ENCODE peak calls at places on chromosomes 3 and 15, in seven cellular contexts. E, G, P, L, Q, X and Y are unnamed samples.

GRCh38 chr15:70447927-70448698 is 315.2 kb downstream of the UACA start:
- DNase-seq in E (peak; percentile 61), G (no peak), X (no peak), L (no peak), Q (no peak), P (peak; percentile 70), Y (peak; percentile 34)

GRCh38 chr3:132347095-132347494 is 29.9 kb downstream of the ACP3 start:
- DNase-seq in P (no peak), X (peak; percentile 77), G (no peak), E (no peak), Q (no peak), L (peak; percentile 73), Y (no peak)

GRCh38 chr3:111151438-111151837 is 79.8 kb downstream of the NECTIN3 start:
- DNase-seq in G (no peak), Q (no peak), L (peak; percentile 70), X (peak; percentile 75), P (no peak), E (no peak), Y (no peak)

GRCh38 chr3:33658971-33659848 is 58.8 kb downstream of the CLASP2 start:
- DNase-seq in X (peak; percentile 58), G (peak; percentile 76), P (peak; percentile 58), Q (peak; percentile 60), E (no peak), L (peak; percentile 65), Y (peak; percentile 39)

GRCh38 chr15:64618569-64618968 is 156.8 kb downstream of the RBPMS2 start:
- DNase-seq in G (no peak), Q (no peak), L (no peak), X (no peak), P (no peak), E (no peak), Y (no peak)

GRCh38 chr3:195224156-195224979 is 46.6 kb downstream of the XXYLT1 start:
- DNase-seq in E (no peak), G (no peak), L (no peak), Q (no peak), X (no peak), P (no peak), Y (peak; percentile 5)

GRCh38 chr15:64532921-64533320 is 72.5 kb downstream of the ZNF609 start:
- DNase-seq in L (no peak), G (no peak), X (no peak), Q (no peak), E (no peak), P (no peak), Y (no peak)

GRCh38 chr3:65497846-65498245 is 540.9 kb downstream of the MAGI1 start:
- DNase-seq in Q (no peak), X (no peak), L (no peak), P (no peak), G (no peak), E (no peak), Y (no peak)

GRCh38 chr15:74816624-74817369 is 4.2 kb downstream of the LMAN1L start:
- DNase-seq in G (no peak), E (no peak), Q (no peak), L (no peak), P (no peak), X (no peak), Y (no peak)

GRCh38 chr3:111539351-111540331 is 2.4 kb upstream of the CD96 start:
- DNase-seq in E (no peak), P (peak; percentile 66), X (peak; percentile 47), Q (peak; percentile 28), G (peak; percentile 72), L (peak; percentile 55), Y (peak; percentile 45)

GRCh38 chr3:42450567-42450966 is 40.2 kb upstream of the LYZL4 start:
- DNase-seq in G (no peak), E (no peak), P (no peak), L (no peak), Q (no peak), X (no peak), Y (no peak)

GRCh38 chr15:55800216-55800615 is 57.3 kb upstream of the PRTG start:
- DNase-seq in X (no peak), G (no peak), Q (no peak), E (no peak), P (no peak), L (no peak), Y (no peak)

GRCh38 chr15:23483821-23484299 is 36.8 kb upstream of the GOLGA6L2 start:
- DNase-seq in Q (no peak), G (no peak), L (no peak), E (no peak), X (no peak), P (no peak), Y (no peak)

GRCh38 chr3:86865506-86865905 is 125.4 kb downstream of the VGLL3 start:
- DNase-seq in L (no peak), G (no peak), Q (no peak), X (peak; percentile 58), P (no peak), E (no peak), Y (no peak)

GRCh38 chr3:15207836-15208504 is 1.9 kb downstream of the CAPN7 start:
- DNase-seq in G (no peak), L (no peak), Q (no peak), X (peak; percentile 19), E (no peak), P (no peak), Y (no peak)

GRCh38 chr3:108546692-108547091 is 36.3 kb upstream of the MYH15 start:
- DNase-seq in Q (no peak), X (no peak), L (no peak), E (no peak), P (no peak), G (no peak), Y (no peak)

GRCh38 chr3:94862703-94863102 is 799.8 kb downstream of the NSUN3 start:
- DNase-seq in X (peak; percentile 0), G (no peak), E (no peak), L (no peak), P (no peak), Q (peak; percentile 12), Y (no peak)

GRCh38 chr3:108131105-108131794 is 40.4 kb upstream of the CD47 start:
- DNase-seq in G (no peak), E (no peak), Q (no peak), P (no peak), X (peak; percentile 89), L (peak; percentile 96), Y (no peak)

DNA sequence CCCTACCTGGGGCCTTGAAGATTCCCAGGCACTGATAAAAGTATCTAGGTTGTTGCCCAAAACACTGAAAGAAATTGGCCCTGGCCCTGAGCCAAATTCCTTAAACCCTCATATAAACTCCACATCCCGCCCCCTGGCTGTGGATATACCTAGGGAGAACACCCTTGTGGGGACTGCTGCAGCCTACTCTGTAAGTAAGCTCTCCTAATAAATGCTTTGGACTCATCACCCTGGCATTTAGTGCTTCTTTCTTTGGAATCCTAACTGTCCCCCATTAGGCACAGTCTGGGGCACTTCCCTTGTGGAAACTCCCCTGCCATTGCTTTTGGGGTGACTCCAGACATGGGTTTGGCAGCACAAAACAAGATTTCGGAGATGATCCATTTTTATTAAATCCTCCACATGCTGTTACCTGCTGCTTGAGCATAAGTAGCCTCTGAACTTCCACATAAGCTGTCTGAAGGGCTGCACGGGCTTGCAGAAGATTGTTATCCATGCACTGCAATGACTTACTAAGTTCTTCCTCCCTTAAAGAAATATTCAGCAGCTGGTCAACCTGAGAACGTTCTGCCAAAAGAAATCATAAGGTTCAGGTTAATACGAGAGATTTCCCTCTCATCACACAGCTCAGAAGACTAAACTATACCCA is 46.4 kb downstream of the ZNF106 start:
- DNase-seq in Q (no peak), X (no peak), L (peak; percentile 75), G (no peak), P (no peak), E (no peak), Y (no peak)
- TF ChIP-seq CTCF in Q (no peak), X (no peak), L (no peak), G (no peak), P (no peak), E (no peak), Y (no peak)

GRCh38 chr3:37773925-37774324 is 87.8 kb upstream of the CTDSPL start:
- DNase-seq in X (no peak), Q (no peak), P (no peak), L (no peak), G (no peak), E (no peak), Y (no peak)

GRCh38 chr3:37772773-37773291 is 88.8 kb upstream of the CTDSPL start:
- DNase-seq in E (no peak), P (no peak), Q (no peak), L (no peak), X (no peak), G (no peak), Y (no peak)

GRCh38 chr3:37770938-37771918 is 90.5 kb upstream of the CTDSPL start:
- DNase-seq in P (no peak), L (no peak), Q (no peak), X (no peak), E (no peak), G (peak; percentile 59), Y (no peak)

GRCh38 chr3:37770336-37770735 is 91.3 kb upstream of the CTDSPL start:
- DNase-seq in G (no peak), P (no peak), E (no peak), X (no peak), Q (no peak), L (no peak), Y (no peak)

GRCh38 chr3:37773471-37773870 is 88.2 kb upstream of the CTDSPL start:
- DNase-seq in X (no peak), E (no peak), L (no peak), P (no peak), G (no peak), Q (no peak), Y (no peak)
- TF ChIP-seq CTCF in X (no peak), E (no peak), L (no peak), P (no peak), G (no peak), Q (no peak), Y (no peak)

DNA sequence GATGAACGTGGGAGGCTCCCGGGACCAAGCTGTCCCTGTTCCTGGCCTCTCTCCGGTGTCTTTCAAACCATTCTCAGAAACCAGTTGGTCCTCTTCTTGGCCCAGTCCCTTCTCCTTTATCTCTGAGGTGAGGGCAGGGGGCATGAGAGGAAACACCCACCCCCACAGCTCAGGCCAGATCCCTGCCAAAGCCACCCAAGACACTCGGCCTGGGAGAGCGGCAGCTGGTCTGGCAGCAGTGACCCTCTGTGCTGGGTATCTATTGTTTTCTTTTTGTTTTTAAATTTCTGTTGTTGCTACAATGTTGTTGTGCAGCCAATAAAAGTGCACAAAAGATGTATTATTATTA is 27.3 kb downstream of the ACSBG1 start:
- DNase-seq in E (no peak), G (no peak), L (no peak), P (no peak), Q (no peak), X (no peak), Y (no peak)
- TF ChIP-seq CTCF in E (no peak), G (no peak), L (no peak), P (no peak), Q (no peak), X (no peak), Y (no peak)

DNA sequence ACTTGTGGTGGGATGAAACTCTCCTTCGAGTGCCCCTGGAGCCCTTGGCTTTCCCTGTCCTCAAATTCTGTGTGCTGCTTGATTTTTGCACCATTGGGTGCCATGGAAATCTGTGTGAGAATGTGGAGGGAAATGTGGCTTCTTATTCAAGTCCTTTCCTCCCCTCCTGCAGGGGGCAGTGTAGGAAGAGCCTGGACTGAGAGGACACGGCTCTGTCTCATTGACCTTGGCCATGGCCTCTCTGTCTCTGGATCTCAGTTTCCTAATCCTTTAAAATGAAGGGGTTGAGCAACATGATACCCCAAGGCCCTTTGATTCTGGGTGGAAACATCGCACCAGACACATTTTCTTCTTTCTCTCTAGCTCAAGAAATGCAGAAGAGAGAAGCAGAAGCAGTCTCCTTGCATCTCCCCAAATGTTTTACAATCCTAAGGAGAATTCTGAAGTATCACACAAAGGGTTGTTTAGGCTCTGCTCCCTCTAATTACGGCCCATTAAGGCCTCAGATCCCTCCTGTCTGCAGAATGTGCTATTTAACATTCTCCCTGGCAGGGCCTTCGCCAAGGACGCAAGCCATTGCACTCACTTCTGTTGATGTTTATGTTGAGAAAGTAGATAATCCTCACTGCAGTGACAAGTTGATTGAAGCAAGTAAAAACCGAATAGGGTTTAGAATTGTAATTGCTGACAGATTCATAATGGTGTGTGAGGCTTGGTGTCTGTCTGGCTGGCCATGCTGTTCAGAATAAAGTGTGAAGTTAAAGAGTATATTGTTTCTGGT is 169.1 kb downstream of the TPRG1 start:
- DNase-seq in L (no peak), P (no peak), E (no peak), Q (no peak), G (no peak), X (no peak), Y (no peak)
- TF ChIP-seq CTCF in L (peak; percentile 27), P (no peak), E (no peak), Q (no peak), G (no peak), X (peak; percentile 23), Y (no peak)